ENCODE peak calls at places on chromosomes 16 and 17, in ten cellular contexts. X is Kasumi-1; W is activated CD8-positive, alpha-beta memory T cell treated with anti-CD3 and anti-CD28 coated beads for 48 hours; V is pons; C is NCI-H1105; L is LoVo; N is dorsolateral prefrontal cortex; O is HT-29; M is astrocyte of the spinal cord; I is memory B cell. K is an unnamed sample.

GRCh38 chr16:62205459-62205858 is 169.2 kb upstream of the CDH8 start:
- DNase-seq in X (no peak), W (no peak), V (no peak), C (no peak), L (no peak), N (no peak), O (no peak), M (no peak), I (no peak), K (no peak)

GRCh38 chr17:29905086-29905878 is 24.7 kb downstream of the SSH2 start:
- DNase-seq in X (no peak), W (no peak), V (no peak), C (no peak), L (no peak), N (no peak), O (no peak), M (no peak), I (no peak), K (no peak)

GRCh38 chr17:35844547-35844946 is 24.1 kb downstream of the HEATR9 start:
- DNase-seq in X (no peak), W (no peak), V (no peak), C (no peak), L (no peak), N (no peak), O (no peak), M (no peak), I (no peak), K (no peak)

GRCh38 chr17:83065660-83066542 is 13.5 kb upstream of the METRNL start:
- DNase-seq in X (no peak), W (no peak), V (no peak), C (no peak), L (no peak), N (no peak), O (no peak), M (no peak), I (no peak), K (no peak)

GRCh38 chr16:78353610-78354009 is 254.2 kb downstream of the WWOX start:
- DNase-seq in X (no peak), W (no peak), V (no peak), C (peak), L (no peak), N (no peak), O (peak), M (no peak), I (no peak), K (peak)

GRCh38 chr17:4988168-4988567 is 693 bp upstream of the CAMTA2 start:
- DNase-seq in X (no peak), W (no peak), V (no peak), C (no peak), L (no peak), N (no peak), O (no peak), M (no peak), I (peak), K (no peak)

GRCh38 chr17:57649731-57650484 is 95.2 kb downstream of the CCDC182 start:
- DNase-seq in X (no peak), W (no peak), V (no peak), C (no peak), L (no peak), N (no peak), O (no peak), M (peak), I (no peak), K (no peak)

GRCh38 chr17:65588194-65588808 is 26.9 kb upstream of the AXIN2 start:
- DNase-seq in X (no peak), W (no peak), V (no peak), C (peak), L (peak), N (no peak), O (peak), M (no peak), I (no peak), K (no peak)

GRCh38 chr16:72015124-72015523 is 6.6 kb downstream of the DHODH start:
- DNase-seq in X (no peak), W (no peak), V (no peak), C (no peak), L (no peak), N (no peak), O (no peak), M (no peak), I (no peak), K (no peak)

GRCh38 chr16:50680907-50681885 is at the start of gene SNX20:
- DNase-seq in X (peak), W (no peak), V (peak), C (no peak), L (no peak), N (no peak), O (no peak), M (no peak), I (peak), K (no peak)

GRCh38 chr16:4415538-4416199 is 727 bp downstream of the CORO7 start:
- DNase-seq in X (peak), W (no peak), V (no peak), C (no peak), L (peak), N (peak), O (peak), M (no peak), I (peak), K (no peak)